ENCODE peak calls at places on chromosomes 6 and 20, in eight cellular contexts. O, V, C, J, N, E, A and R are unnamed samples.

GRCh38 chr6:117465691-117466090 is 16.8 kb upstream of the DCBLD1 start:
- DNase-seq in V (no peak), A (no peak), N (no peak), E (no peak), C (no peak), O (no peak), J (no peak), R (no peak)

GRCh38 chr6:35505985-35506384 is 6.7 kb downstream of the TULP1 start:
- DNase-seq in J (no peak), A (no peak), C (no peak), E (no peak), N (peak), O (no peak), V (no peak), R (no peak)

GRCh38 chr6:147933201-147933600 is 409.4 kb upstream of the SASH1 start:
- DNase-seq in C (peak), A (no peak), N (no peak), E (no peak), V (no peak), J (no peak), O (no peak), R (no peak)

GRCh38 chr6:41624621-41625365 is 13.5 kb upstream of the MDFI start:
- DNase-seq in N (no peak), V (no peak), O (no peak), E (no peak), A (no peak), J (no peak), C (no peak), R (no peak)

GRCh38 chr6:43831211-43831610 is 61.2 kb downstream of the VEGFA start:
- DNase-seq in J (no peak), E (no peak), O (no peak), N (no peak), A (no peak), C (no peak), V (no peak), R (no peak)

GRCh38 chr20:5658897-5659296 is 91.3 kb upstream of the SHLD1 start:
- DNase-seq in J (peak), N (no peak), E (no peak), O (peak), V (peak), C (no peak), A (no peak), R (peak)

GRCh38 chr6:144418969-144419545 is 133.9 kb downstream of the UTRN start:
- DNase-seq in C (no peak), A (no peak), V (no peak), O (no peak), J (no peak), N (no peak), E (no peak), R (no peak)

GRCh38 chr6:22251331-22251730 is 45.5 kb downstream of the PRL start:
- DNase-seq in O (peak), E (no peak), V (peak), N (no peak), C (no peak), A (no peak), J (peak), R (no peak)

GRCh38 chr20:17878912-17879602 is 89.5 kb downstream of the SNX5 start:
- DNase-seq in C (no peak), V (no peak), N (peak), E (peak), A (no peak), O (no peak), J (no peak), R (no peak)

GRCh38 chr20:43835944-43836540 is 78.6 kb upstream of the TOX2 start:
- DNase-seq in E (no peak), N (no peak), C (no peak), O (no peak), J (no peak), V (no peak), A (no peak), R (no peak)

GRCh38 chr6:108268845-108269244 is 8.0 kb upstream of the SNX3 start:
- DNase-seq in A (no peak), E (no peak), J (no peak), O (no peak), V (no peak), N (no peak), C (no peak), R (no peak)

GRCh38 chr6:13946506-13946905 is 21.8 kb downstream of the RNF182 start:
- DNase-seq in N (no peak), V (no peak), A (no peak), O (no peak), C (no peak), J (no peak), E (no peak), R (no peak)

GRCh38 chr6:43699564-43700186 is 12.1 kb upstream of the MRPS18A start:
- DNase-seq in V (peak), J (no peak), N (no peak), C (no peak), A (no peak), O (peak), E (no peak), R (no peak)

GRCh38 chr6:164097557-164098398 is 683.3 kb downstream of the QKI start:
- DNase-seq in A (no peak), J (peak), E (no peak), V (peak), N (no peak), O (peak), C (peak), R (peak)

GRCh38 chr6:446418-447366 is 55.1 kb downstream of the IRF4 start:
- DNase-seq in E (no peak), J (no peak), V (no peak), N (no peak), O (peak), C (no peak), A (no peak), R (no peak)

GRCh38 chr20:3514012-3514642 is 43.3 kb downstream of the ATRN start:
- DNase-seq in J (no peak), O (no peak), C (no peak), N (no peak), E (no peak), A (no peak), V (no peak), R (no peak)

GRCh38 chr20:59560588-59561227 is 43.6 kb upstream of the PHACTR3 start:
- DNase-seq in O (peak), E (peak), N (peak), C (peak), A (peak), J (no peak), V (no peak), R (no peak)

GRCh38 chr20:40688129-40689099 is 622 bp downstream of the MAFB start:
- DNase-seq in N (no peak), O (peak), A (no peak), J (peak), V (no peak), E (no peak), C (peak), R (no peak)

GRCh38 chr6:53476979-53477378 is 67.9 kb downstream of the GCLC start:
- DNase-seq in N (no peak), E (no peak), C (no peak), V (no peak), O (peak), A (no peak), J (peak), R (no peak)

GRCh38 chr6:45900808-45901752 is 114.6 kb downstream of the CLIC5 start:
- DNase-seq in O (peak), C (peak), A (no peak), E (no peak), J (peak), V (no peak), N (no peak), R (no peak)

GRCh38 chr6:138999949-139000725 is 12.1 kb upstream of the REPS1 start:
- DNase-seq in E (peak), O (no peak), N (no peak), A (no peak), V (no peak), J (no peak), C (no peak), R (no peak)

GRCh38 chr20:2151805-2152727 is 50.4 kb downstream of the STK35 start:
- DNase-seq in C (no peak), O (peak), A (no peak), N (no peak), V (no peak), J (peak), E (no peak), R (no peak)

GRCh38 chr6:13695217-13695616 is 16.4 kb downstream of the RANBP9 start:
- DNase-seq in A (no peak), N (no peak), C (no peak), J (peak), V (no peak), O (peak), E (peak), R (no peak)

GRCh38 chr20:59020938-59021551 is 1.8 kb downstream of the TUBB1 start:
- DNase-seq in E (no peak), A (no peak), C (no peak), O (peak), N (peak), V (no peak), J (peak), R (peak)

GRCh38 chr6:44495036-44495901 is 107.8 kb downstream of the CDC5L start:
- DNase-seq in C (peak), E (no peak), N (no peak), O (no peak), V (no peak), J (no peak), A (no peak), R (no peak)

GRCh38 chr6:109834131-109834530 is 143.0 kb downstream of the FIG4 start:
- DNase-seq in A (no peak), O (peak), J (no peak), E (no peak), V (no peak), C (no peak), N (no peak), R (no peak)

GRCh38 chr6:149925253-149925973 is 2.5 kb upstream of the RAET1G start:
- DNase-seq in V (peak), J (no peak), N (no peak), E (no peak), O (peak), C (peak), A (no peak), R (no peak)

GRCh38 chr6:21588812-21589811 is 4.4 kb upstream of the SOX4 start:
- DNase-seq in N (peak), O (peak), A (peak), J (peak), E (peak), V (peak), C (peak), R (no peak)

GRCh38 chr6:155364844-155365437 is 50.7 kb upstream of the TFB1M start:
- DNase-seq in J (no peak), A (no peak), N (no peak), C (no peak), O (no peak), V (no peak), E (no peak), R (no peak)

GRCh38 chr20:21465799-21466198 is 48.1 kb downstream of the NKX2-2 start:
- DNase-seq in C (no peak), J (no peak), V (no peak), N (no peak), E (no peak), A (no peak), O (no peak), R (no peak)

GRCh38 chr20:57918546-57918945 is 208.7 kb upstream of the PMEPA1 start:
- DNase-seq in O (no peak), E (no peak), N (no peak), J (no peak), C (no peak), A (no peak), V (no peak), R (no peak)

GRCh38 chr6:125020385-125020784 is 58.1 kb downstream of the RNF217 start:
- DNase-seq in A (no peak), N (no peak), J (peak), C (no peak), O (peak), V (no peak), E (no peak), R (no peak)

GRCh38 chr6:15364401-15365037 is 118.7 kb downstream of the JARID2 start:
- DNase-seq in O (no peak), A (no peak), J (no peak), V (no peak), C (no peak), E (no peak), N (peak), R (peak)

GRCh38 chr6:43129434-43130194 is 41.5 kb upstream of the SRF start:
- DNase-seq in V (peak), A (no peak), O (peak), E (no peak), N (peak), J (no peak), C (peak), R (no peak)

GRCh38 chr6:13351271-13351670 is 22.9 kb upstream of the TBC1D7 start:
- DNase-seq in C (peak), E (no peak), A (no peak), V (no peak), J (no peak), O (no peak), N (no peak), R (no peak)

DNA sequence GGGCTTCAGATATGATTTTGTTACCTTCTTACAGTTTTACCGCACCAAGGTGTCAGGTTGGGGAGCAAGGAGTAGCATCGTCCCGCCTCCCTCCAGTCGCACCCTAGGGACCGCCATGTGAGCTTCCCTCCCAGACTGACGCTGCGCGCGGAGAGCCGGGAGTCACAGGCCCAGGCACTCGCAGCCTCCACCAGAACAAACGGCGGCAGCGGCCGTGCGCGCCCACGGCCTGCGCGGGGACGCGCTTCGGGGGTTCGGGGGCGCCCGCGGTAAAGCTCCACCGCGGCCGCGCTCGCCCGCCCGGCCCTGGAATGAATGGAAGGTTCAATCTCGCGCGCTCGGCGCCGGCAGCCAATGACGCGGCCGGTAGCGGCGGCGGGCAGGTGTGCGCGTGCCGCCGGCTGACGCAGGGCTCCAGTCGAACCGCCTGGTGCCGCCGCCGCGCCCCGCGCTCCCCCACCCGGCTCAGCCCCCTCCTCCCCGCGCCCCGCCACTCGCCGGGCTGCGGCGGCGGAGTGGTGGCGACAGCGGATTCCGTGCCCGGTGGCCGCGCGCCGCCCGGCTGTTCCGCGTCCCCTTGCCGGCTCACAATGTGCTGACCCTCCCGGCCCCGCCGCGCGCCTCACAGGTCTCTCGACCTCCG is 16.5 kb upstream of the LIN28B start:
- DNase-seq in A (no peak), E (no peak), O (no peak), C (peak), J (no peak), V (no peak), N (no peak), R (no peak)
- TF ChIP-seq EZH2 in A (no peak), E (no peak), O (no peak), C (no peak), J (peak), V (peak), N (no peak), R (no peak)

GRCh38 chr6:98836025-98836961 is 1.9 kb downstream of the POU3F2 start:
- DNase-seq in V (no peak), N (peak), J (no peak), C (peak), A (no peak), O (no peak), E (no peak), R (no peak)

GRCh38 chr6:98840385-98840784 is 6.0 kb downstream of the POU3F2 start:
- DNase-seq in C (peak), V (no peak), E (no peak), O (no peak), J (no peak), A (no peak), N (no peak), R (no peak)

GRCh38 chr6:98839788-98840361 is 5.5 kb downstream of the POU3F2 start:
- DNase-seq in J (peak), O (no peak), N (no peak), A (no peak), C (peak), V (no peak), E (peak), R (no peak)

GRCh38 chr6:98836962-98837944 is 2.9 kb downstream of the POU3F2 start:
- DNase-seq in N (no peak), E (no peak), V (no peak), C (no peak), A (no peak), J (peak), O (no peak), R (no peak)

GRCh38 chr6:98838027-98838426 is 3.7 kb downstream of the POU3F2 start:
- DNase-seq in J (peak), N (no peak), A (no peak), C (peak), O (no peak), E (no peak), V (no peak), R (no peak)
- TF ChIP-seq EZH2 in J (no peak), N (no peak), A (no peak), C (no peak), O (no peak), E (no peak), V (peak), R (no peak)

GRCh38 chr6:134317471-134318131 is at the start of gene SGK1:
- DNase-seq in C (peak), A (no peak), N (no peak), O (peak), E (no peak), J (peak), V (peak), R (no peak)
- TF ChIP-seq EZH2 in C (no peak), A (no peak), N (no peak), O (no peak), E (no peak), J (no peak), V (no peak), R (no peak)

DNA sequence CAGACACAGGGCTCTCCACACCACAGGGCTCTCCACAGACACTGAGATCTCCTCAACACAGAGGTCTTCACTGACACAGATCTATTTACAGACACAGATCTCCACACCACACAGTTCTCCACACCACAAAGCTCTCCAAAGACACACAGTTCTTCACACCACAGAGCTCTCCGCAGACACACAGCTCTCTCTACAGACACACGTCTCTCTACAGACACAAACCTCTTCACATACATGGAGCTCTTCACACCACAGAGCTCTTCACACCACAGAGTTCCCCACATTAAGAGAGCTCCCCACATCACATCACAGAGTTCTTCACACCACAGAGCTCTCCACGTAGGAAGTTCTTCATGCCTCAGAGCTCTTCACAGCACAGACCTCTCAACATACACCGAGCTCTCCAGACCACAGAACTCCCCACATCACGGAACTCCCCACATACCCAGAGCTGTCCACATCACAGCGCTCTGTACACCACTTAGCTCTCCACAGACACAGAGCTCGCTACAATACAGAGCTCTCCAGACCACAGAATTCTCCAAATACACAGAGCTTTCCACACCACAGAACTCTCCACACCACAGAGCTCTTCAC is 53.9 kb downstream of the ERMARD start:
- DNase-seq in V (no peak), O (no peak), E (no peak), C (no peak), N (no peak), J (no peak), A (no peak), R (no peak)
- TF ChIP-seq EZH2 in V (no peak), O (no peak), E (no peak), C (no peak), N (no peak), J (no peak), A (no peak), R (no peak)

GRCh38 chr6:39602590-39603319 is 122.5 kb downstream of the KIF6 start:
- DNase-seq in C (no peak), O (no peak), N (no peak), A (no peak), E (no peak), V (no peak), J (peak), R (no peak)

GRCh38 chr6:39599996-39600395 is 125.2 kb downstream of the KIF6 start:
- DNase-seq in O (peak), A (no peak), N (no peak), V (no peak), J (peak), C (no peak), E (no peak), R (no peak)

GRCh38 chr6:39594304-39594703 is 130.9 kb downstream of the KIF6 start:
- DNase-seq in O (no peak), A (no peak), J (no peak), N (no peak), E (no peak), V (no peak), C (no peak), R (no peak)

GRCh38 chr6:39593644-39594043 is 131.6 kb downstream of the KIF6 start:
- DNase-seq in J (no peak), N (no peak), E (no peak), O (no peak), V (no peak), C (no peak), A (no peak), R (no peak)

DNA sequence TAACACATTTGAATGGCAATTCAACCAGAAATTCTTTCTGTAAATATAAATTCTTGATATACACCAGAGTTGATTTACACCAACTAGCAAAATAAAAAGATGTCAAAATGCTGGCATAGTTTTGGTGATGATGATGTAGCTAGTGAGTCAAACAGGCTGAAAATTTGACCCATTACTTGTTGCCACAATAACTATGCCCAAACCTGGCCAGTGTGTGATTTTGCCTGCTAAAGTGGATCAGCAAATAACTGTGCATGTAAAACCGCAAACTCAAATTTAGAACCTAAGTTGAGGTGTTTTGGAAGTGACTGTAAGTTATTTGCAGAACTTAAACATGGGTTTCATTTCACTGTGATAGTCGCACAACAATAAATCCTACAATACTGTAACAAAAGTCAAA is 125.9 kb downstream of the KIF6 start:
- DNase-seq in C (no peak), V (no peak), N (no peak), E (peak), A (no peak), O (peak), J (no peak), R (no peak)
- TF ChIP-seq EZH2 in C (no peak), V (no peak), N (no peak), E (no peak), A (no peak), O (no peak), J (no peak), R (no peak)

DNA sequence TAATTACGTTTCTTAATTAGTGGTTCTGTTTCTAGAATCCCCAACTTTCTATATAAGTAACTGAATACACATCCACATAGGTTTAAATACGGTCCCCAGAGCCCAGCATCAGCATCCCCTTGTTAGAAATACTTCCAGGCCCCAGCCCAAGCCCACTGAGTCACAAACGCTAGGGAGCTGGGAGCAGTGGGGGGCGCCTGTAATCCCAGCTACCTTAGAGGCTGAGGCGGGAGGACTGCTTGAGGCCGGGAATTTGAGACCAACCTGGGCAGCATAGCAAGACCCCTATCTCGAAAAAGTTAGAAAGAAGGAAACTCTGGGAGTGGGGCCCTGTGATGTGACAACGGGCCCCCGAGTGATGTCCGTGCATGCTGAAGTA is 1.3 kb upstream of the PPP1R3G start:
- DNase-seq in C (no peak), A (no peak), E (no peak), J (no peak), V (no peak), N (no peak), O (no peak), R (no peak)
- TF ChIP-seq EZH2 in C (no peak), A (no peak), E (no peak), J (no peak), V (no peak), N (no peak), O (no peak), R (no peak)